ENCODE peak calls at places on chromosome 21, in nine cellular contexts. One of them, this sample, is unnamed.

GRCh38 chr21:16308269-16308668 is 578.5 kb downstream of the USP25 start:
- DNase-seq in A549: no peak
- DNase-seq in CD4-positive, alpha-beta memory T cell: no peak
- DNase-seq in fibroblast of lung: peak; percentile 81
- DNase-seq in fibroblast of the aortic adventitia: peak; percentile 61
- DNase-seq in fibroblast of villous mesenchyme: peak; percentile 27
- DNase-seq in GM12864: no peak
- DNase-seq in BJ: no peak
- DNase-seq in CD4-positive, CD25-positive, alpha-beta regulatory T cell: no peak
- DNase-seq in this sample: peak; percentile 27

GRCh38 chr21:39345440-39345839 is 3.4 kb downstream of the HMGN1 start:
- DNase-seq in fibroblast of lung: no peak
- DNase-seq in GM12864: no peak
- DNase-seq in BJ: no peak
- DNase-seq in CD4-positive, alpha-beta memory T cell: no peak
- DNase-seq in A549: no peak
- DNase-seq in fibroblast of the aortic adventitia: no peak
- DNase-seq in CD4-positive, CD25-positive, alpha-beta regulatory T cell: no peak
- DNase-seq in fibroblast of villous mesenchyme: no peak
- DNase-seq in this sample: no peak

GRCh38 chr21:43290529-43291346 is 121.9 kb downstream of the CRYAA start:
- DNase-seq in BJ: no peak
- DNase-seq in CD4-positive, CD25-positive, alpha-beta regulatory T cell: no peak
- DNase-seq in A549: no peak
- DNase-seq in CD4-positive, alpha-beta memory T cell: no peak
- DNase-seq in GM12864: no peak
- DNase-seq in fibroblast of the aortic adventitia: no peak
- DNase-seq in fibroblast of lung: no peak
- DNase-seq in fibroblast of villous mesenchyme: no peak
- DNase-seq in this sample: no peak

GRCh38 chr21:44424608-44425306 is 30.6 kb upstream of the LRRC3 start:
- DNase-seq in GM12864: no peak
- DNase-seq in CD4-positive, CD25-positive, alpha-beta regulatory T cell: no peak
- DNase-seq in BJ: no peak
- DNase-seq in CD4-positive, alpha-beta memory T cell: no peak
- DNase-seq in fibroblast of lung: no peak
- DNase-seq in fibroblast of villous mesenchyme: no peak
- DNase-seq in A549: no peak
- DNase-seq in fibroblast of the aortic adventitia: no peak
- DNase-seq in this sample: no peak

GRCh38 chr21:38266732-38267131 is 9.9 kb downstream of the KCNJ15 start:
- DNase-seq in CD4-positive, alpha-beta memory T cell: no peak
- DNase-seq in GM12864: no peak
- DNase-seq in fibroblast of lung: peak; percentile 72
- DNase-seq in CD4-positive, CD25-positive, alpha-beta regulatory T cell: no peak
- DNase-seq in BJ: no peak
- DNase-seq in fibroblast of villous mesenchyme: peak; percentile 82
- DNase-seq in A549: no peak
- DNase-seq in fibroblast of the aortic adventitia: peak; percentile 73
- DNase-seq in this sample: no peak

GRCh38 chr21:40852563-40852962 is 5.6 kb upstream of the DSCAM start:
- DNase-seq in fibroblast of villous mesenchyme: no peak
- DNase-seq in A549: no peak
- DNase-seq in fibroblast of the aortic adventitia: no peak
- DNase-seq in CD4-positive, CD25-positive, alpha-beta regulatory T cell: no peak
- DNase-seq in BJ: no peak
- DNase-seq in CD4-positive, alpha-beta memory T cell: no peak
- DNase-seq in fibroblast of lung: no peak
- DNase-seq in GM12864: no peak
- DNase-seq in this sample: no peak

GRCh38 chr21:45888361-45889009 is 93.1 kb upstream of the COL6A1 start:
- DNase-seq in fibroblast of the aortic adventitia: no peak
- DNase-seq in BJ: no peak
- DNase-seq in A549: no peak
- DNase-seq in CD4-positive, alpha-beta memory T cell: no peak
- DNase-seq in GM12864: no peak
- DNase-seq in fibroblast of villous mesenchyme: no peak
- DNase-seq in fibroblast of lung: no peak
- DNase-seq in CD4-positive, CD25-positive, alpha-beta regulatory T cell: no peak
- DNase-seq in this sample: no peak

GRCh38 chr21:45971487-45972352 is 9.8 kb upstream of the COL6A1 start:
- DNase-seq in BJ: peak; percentile 68
- DNase-seq in fibroblast of villous mesenchyme: peak; percentile 94
- DNase-seq in A549: no peak
- DNase-seq in fibroblast of lung: peak; percentile 56
- DNase-seq in CD4-positive, alpha-beta memory T cell: no peak
- DNase-seq in GM12864: no peak
- DNase-seq in fibroblast of the aortic adventitia: peak; percentile 90
- DNase-seq in CD4-positive, CD25-positive, alpha-beta regulatory T cell: no peak
- DNase-seq in this sample: no peak

GRCh38 chr21:44365251-44365966 is 12.0 kb downstream of the TRPM2 start:
- DNase-seq in A549: no peak
- DNase-seq in fibroblast of lung: no peak
- DNase-seq in fibroblast of villous mesenchyme: no peak
- DNase-seq in GM12864: no peak
- DNase-seq in BJ: no peak
- DNase-seq in fibroblast of the aortic adventitia: no peak
- DNase-seq in CD4-positive, alpha-beta memory T cell: no peak
- DNase-seq in CD4-positive, CD25-positive, alpha-beta regulatory T cell: no peak
- DNase-seq in this sample: no peak

GRCh38 chr21:43771698-43772367 is 4.3 kb downstream of the CSTB start:
- DNase-seq in CD4-positive, alpha-beta memory T cell: peak; percentile 19
- DNase-seq in fibroblast of the aortic adventitia: peak; percentile 22
- DNase-seq in fibroblast of villous mesenchyme: no peak
- DNase-seq in CD4-positive, CD25-positive, alpha-beta regulatory T cell: no peak
- DNase-seq in BJ: no peak
- DNase-seq in fibroblast of lung: no peak
- DNase-seq in A549: no peak
- DNase-seq in GM12864: no peak
- DNase-seq in this sample: no peak

GRCh38 chr21:21373969-21374368 is 375.8 kb downstream of the NCAM2 start:
- DNase-seq in GM12864: no peak
- DNase-seq in CD4-positive, alpha-beta memory T cell: no peak
- DNase-seq in fibroblast of villous mesenchyme: no peak
- DNase-seq in fibroblast of lung: no peak
- DNase-seq in fibroblast of the aortic adventitia: peak; percentile 35
- DNase-seq in CD4-positive, CD25-positive, alpha-beta regulatory T cell: no peak
- DNase-seq in BJ: no peak
- DNase-seq in A549: no peak
- DNase-seq in this sample: no peak

GRCh38 chr21:45001134-45002095 is 61.6 kb downstream of the SLX9 start:
- DNase-seq in GM12864: no peak
- DNase-seq in CD4-positive, alpha-beta memory T cell: no peak
- DNase-seq in BJ: no peak
- DNase-seq in CD4-positive, CD25-positive, alpha-beta regulatory T cell: no peak
- DNase-seq in fibroblast of villous mesenchyme: peak; percentile 48
- DNase-seq in fibroblast of lung: peak; percentile 70
- DNase-seq in fibroblast of the aortic adventitia: peak; percentile 49
- DNase-seq in A549: peak; percentile 18
- DNase-seq in this sample: peak; percentile 53

GRCh38 chr21:46427516-46427915 is 31.2 kb upstream of the DIP2A start:
- DNase-seq in GM12864: no peak
- DNase-seq in fibroblast of villous mesenchyme: no peak
- DNase-seq in CD4-positive, alpha-beta memory T cell: no peak
- DNase-seq in A549: no peak
- DNase-seq in fibroblast of the aortic adventitia: no peak
- DNase-seq in BJ: no peak
- DNase-seq in CD4-positive, CD25-positive, alpha-beta regulatory T cell: no peak
- DNase-seq in fibroblast of lung: no peak
- DNase-seq in this sample: no peak

GRCh38 chr21:37073417-37074194 is 552 bp downstream of the TTC3 start:
- DNase-seq in fibroblast of villous mesenchyme: peak; percentile 61
- DNase-seq in CD4-positive, alpha-beta memory T cell: peak; percentile 83
- DNase-seq in A549: no peak
- DNase-seq in CD4-positive, CD25-positive, alpha-beta regulatory T cell: peak; percentile 80
- DNase-seq in fibroblast of lung: peak; percentile 63
- DNase-seq in GM12864: peak; percentile 39
- DNase-seq in BJ: no peak
- DNase-seq in fibroblast of the aortic adventitia: peak; percentile 65
- DNase-seq in this sample: no peak

GRCh38 chr21:30434033-30434631 is 4.1 kb downstream of the KRTAP13-4 start:
- DNase-seq in fibroblast of villous mesenchyme: no peak
- DNase-seq in CD4-positive, CD25-positive, alpha-beta regulatory T cell: peak; percentile 2
- DNase-seq in BJ: no peak
- DNase-seq in A549: no peak
- DNase-seq in GM12864: no peak
- DNase-seq in fibroblast of lung: peak; percentile 0
- DNase-seq in CD4-positive, alpha-beta memory T cell: no peak
- DNase-seq in fibroblast of the aortic adventitia: peak; percentile 0
- DNase-seq in this sample: peak; percentile 4

GRCh38 chr21:34668803-34669148 is at the start of gene CLIC6:
- DNase-seq in fibroblast of the aortic adventitia: no peak
- DNase-seq in A549: no peak
- DNase-seq in CD4-positive, CD25-positive, alpha-beta regulatory T cell: no peak
- DNase-seq in GM12864: no peak
- DNase-seq in fibroblast of lung: no peak
- DNase-seq in BJ: no peak
- DNase-seq in fibroblast of villous mesenchyme: no peak
- DNase-seq in CD4-positive, alpha-beta memory T cell: no peak
- DNase-seq in this sample: no peak
- H3K4me3 ChIP-seq in fibroblast of the aortic adventitia: no peak within 1 kb of the TSS
- H3K4me3 ChIP-seq in A549: peak within 1 kb of the TSS; percentile 46
- H3K4me3 ChIP-seq in CD4-positive, CD25-positive, alpha-beta regulatory T cell: no peak within 1 kb of the TSS
- H3K4me3 ChIP-seq in GM12864: peak within 1 kb of the TSS; percentile 80
- H3K4me3 ChIP-seq in fibroblast of lung: no peak within 1 kb of the TSS
- H3K4me3 ChIP-seq in BJ: peak within 1 kb of the TSS; percentile 25
- H3K4me3 ChIP-seq in fibroblast of villous mesenchyme: peak within 1 kb of the TSS; percentile 18
- H3K4me3 ChIP-seq in CD4-positive, alpha-beta memory T cell: no peak within 1 kb of the TSS
- H3K4me3 ChIP-seq in this sample: peak within 1 kb of the TSS; percentile 19

DNA sequence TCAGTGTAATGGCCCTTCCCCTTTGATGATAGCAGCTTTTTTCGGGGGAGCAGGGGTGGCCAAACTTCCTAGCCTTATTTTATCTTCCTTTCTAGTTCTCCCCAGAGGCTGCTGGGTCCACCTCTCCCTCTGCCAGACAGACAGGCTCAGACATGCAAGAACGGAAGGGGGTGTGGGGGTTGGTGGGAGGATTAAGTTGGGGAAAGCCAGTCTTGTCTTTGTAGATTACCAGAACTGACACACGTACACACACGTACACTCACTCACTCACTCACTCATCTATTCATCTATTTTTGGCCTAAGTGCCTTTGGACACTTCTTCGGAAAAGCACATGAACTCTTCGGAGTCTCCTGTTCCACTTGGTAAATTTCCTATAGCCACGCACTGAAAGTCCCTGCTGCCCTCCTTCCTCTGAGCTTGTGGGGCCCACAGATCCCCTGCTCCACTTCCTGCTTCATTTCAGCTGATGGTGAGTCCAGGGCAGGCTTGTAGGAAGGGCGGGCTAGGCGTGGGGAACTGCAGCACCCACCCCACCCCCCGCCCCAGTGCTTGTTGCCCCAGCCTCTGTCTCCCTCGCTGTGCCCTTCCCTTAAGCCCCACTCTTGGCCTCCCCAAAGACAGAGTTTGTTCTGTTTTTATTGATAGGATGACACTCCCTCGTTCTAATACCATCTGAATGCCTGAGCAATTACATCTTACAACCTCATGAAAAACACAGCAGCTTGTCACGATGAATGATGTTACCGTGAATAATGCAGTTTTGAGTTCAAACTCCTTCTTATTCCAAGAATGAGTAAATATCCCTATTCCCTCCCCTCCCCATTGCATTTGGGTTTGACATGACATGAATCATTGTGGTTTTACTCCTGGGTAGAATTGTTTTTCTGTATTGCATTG is 60.7 kb upstream of the ATP5PO start:
- DNase-seq in CD4-positive, CD25-positive, alpha-beta regulatory T cell: peak; percentile 27
- DNase-seq in A549: peak; percentile 15
- DNase-seq in fibroblast of villous mesenchyme: peak; percentile 89
- DNase-seq in fibroblast of the aortic adventitia: peak; percentile 95
- DNase-seq in GM12864: peak; percentile 72
- DNase-seq in BJ: peak; percentile 94
- DNase-seq in CD4-positive, alpha-beta memory T cell: peak; percentile 80
- DNase-seq in fibroblast of lung: peak; percentile 99
- DNase-seq in this sample: peak; percentile 93
- H3K4me3 ChIP-seq in CD4-positive, CD25-positive, alpha-beta regulatory T cell: peak overlapping the region; percentile 56
- H3K4me3 ChIP-seq in A549: no peak overlapping the region
- H3K4me3 ChIP-seq in fibroblast of villous mesenchyme: no peak overlapping the region
- H3K4me3 ChIP-seq in fibroblast of the aortic adventitia: no peak overlapping the region
- H3K4me3 ChIP-seq in GM12864: peak overlapping the region; percentile 6
- H3K4me3 ChIP-seq in BJ: no peak overlapping the region
- H3K4me3 ChIP-seq in CD4-positive, alpha-beta memory T cell: peak overlapping the region; percentile 7
- H3K4me3 ChIP-seq in fibroblast of lung: no peak overlapping the region
- H3K4me3 ChIP-seq in this sample: no peak overlapping the region

GRCh38 chr21:41951876-41952567 is 1.8 kb downstream of the C2CD2 start:
- DNase-seq in GM12864: no peak
- DNase-seq in A549: no peak
- DNase-seq in fibroblast of lung: no peak
- DNase-seq in fibroblast of villous mesenchyme: no peak
- DNase-seq in fibroblast of the aortic adventitia: no peak
- DNase-seq in CD4-positive, alpha-beta memory T cell: no peak
- DNase-seq in CD4-positive, CD25-positive, alpha-beta regulatory T cell: no peak
- DNase-seq in BJ: no peak
- DNase-seq in this sample: no peak
- H3K4me3 ChIP-seq in GM12864: peak overlapping the region; percentile 65
- H3K4me3 ChIP-seq in A549: no peak overlapping the region
- H3K4me3 ChIP-seq in fibroblast of lung: peak overlapping the region; percentile 62
- H3K4me3 ChIP-seq in fibroblast of villous mesenchyme: peak overlapping the region; percentile 68
- H3K4me3 ChIP-seq in fibroblast of the aortic adventitia: peak overlapping the region; percentile 80
- H3K4me3 ChIP-seq in CD4-positive, alpha-beta memory T cell: no peak overlapping the region
- H3K4me3 ChIP-seq in CD4-positive, CD25-positive, alpha-beta regulatory T cell: no peak overlapping the region
- H3K4me3 ChIP-seq in BJ: no peak overlapping the region
- H3K4me3 ChIP-seq in this sample: peak overlapping the region; percentile 62

GRCh38 chr21:14598065-14598464 is 52.0 kb upstream of the SAMSN1 start:
- DNase-seq in A549: no peak
- DNase-seq in BJ: no peak
- DNase-seq in fibroblast of lung: no peak
- DNase-seq in CD4-positive, alpha-beta memory T cell: no peak
- DNase-seq in fibroblast of the aortic adventitia: no peak
- DNase-seq in fibroblast of villous mesenchyme: no peak
- DNase-seq in GM12864: no peak
- DNase-seq in CD4-positive, CD25-positive, alpha-beta regulatory T cell: no peak
- DNase-seq in this sample: no peak

GRCh38 chr21:14607262-14607661 is 61.1 kb upstream of the SAMSN1 start:
- DNase-seq in A549: no peak
- DNase-seq in CD4-positive, CD25-positive, alpha-beta regulatory T cell: no peak
- DNase-seq in GM12864: no peak
- DNase-seq in BJ: no peak
- DNase-seq in fibroblast of the aortic adventitia: no peak
- DNase-seq in fibroblast of villous mesenchyme: no peak
- DNase-seq in fibroblast of lung: no peak
- DNase-seq in CD4-positive, alpha-beta memory T cell: no peak
- DNase-seq in this sample: no peak

GRCh38 chr21:14600569-14601308 is 54.6 kb upstream of the SAMSN1 start:
- DNase-seq in fibroblast of villous mesenchyme: no peak
- DNase-seq in CD4-positive, CD25-positive, alpha-beta regulatory T cell: no peak
- DNase-seq in fibroblast of the aortic adventitia: peak; percentile 70
- DNase-seq in A549: no peak
- DNase-seq in CD4-positive, alpha-beta memory T cell: no peak
- DNase-seq in fibroblast of lung: no peak
- DNase-seq in BJ: no peak
- DNase-seq in GM12864: no peak
- DNase-seq in this sample: no peak

GRCh38 chr21:14603202-14603601 is 57.1 kb upstream of the SAMSN1 start:
- DNase-seq in A549: no peak
- DNase-seq in BJ: no peak
- DNase-seq in fibroblast of villous mesenchyme: peak; percentile 33
- DNase-seq in GM12864: no peak
- DNase-seq in CD4-positive, CD25-positive, alpha-beta regulatory T cell: no peak
- DNase-seq in fibroblast of the aortic adventitia: peak; percentile 80
- DNase-seq in fibroblast of lung: peak; percentile 60
- DNase-seq in CD4-positive, alpha-beta memory T cell: no peak
- DNase-seq in this sample: peak; percentile 67

GRCh38 chr21:14602418-14602987 is 56.4 kb upstream of the SAMSN1 start:
- DNase-seq in CD4-positive, CD25-positive, alpha-beta regulatory T cell: no peak
- DNase-seq in A549: no peak
- DNase-seq in BJ: no peak
- DNase-seq in fibroblast of villous mesenchyme: peak; percentile 11
- DNase-seq in fibroblast of lung: no peak
- DNase-seq in CD4-positive, alpha-beta memory T cell: no peak
- DNase-seq in fibroblast of the aortic adventitia: no peak
- DNase-seq in GM12864: no peak
- DNase-seq in this sample: no peak
- H3K4me3 ChIP-seq in CD4-positive, CD25-positive, alpha-beta regulatory T cell: peak overlapping the region; percentile 79
- H3K4me3 ChIP-seq in A549: no peak overlapping the region
- H3K4me3 ChIP-seq in BJ: no peak overlapping the region
- H3K4me3 ChIP-seq in fibroblast of villous mesenchyme: no peak overlapping the region
- H3K4me3 ChIP-seq in fibroblast of lung: no peak overlapping the region
- H3K4me3 ChIP-seq in CD4-positive, alpha-beta memory T cell: peak overlapping the region; percentile 21
- H3K4me3 ChIP-seq in fibroblast of the aortic adventitia: no peak overlapping the region
- H3K4me3 ChIP-seq in GM12864: no peak overlapping the region
- H3K4me3 ChIP-seq in this sample: no peak overlapping the region